ENCODE peak calls at places on chromosomes 13 and 19, in ten cellular contexts. B is colonic mucosa, G is esophagus squamous epithelium, W is choroid plexus epithelial cell, Q is body of pancreas, A is Panc1, H is ascending aorta, E is astrocyte of the cerebellum, J is suprapubic skin, Y is AG04449. M is an unnamed sample.

GRCh38 chr13:87999141-87999765 is 328.1 kb downstream of the SLITRK5 start:
- DNase-seq in B (no peak), G (no peak), W (peak), Q (no peak), A (no peak), H (no peak), E (peak), J (no peak), Y (no peak), M (peak)

GRCh38 chr19:11435833-11436313 is 438 bp downstream of the PRKCSH start:
- DNase-seq in B (peak), G (peak), W (peak), Q (peak), A (no peak), H (no peak), E (no peak), J (no peak), Y (no peak), M (no peak)

GRCh38 chr13:101730420-101731000 is 278.0 kb downstream of the ITGBL1 start:
- DNase-seq in B (no peak), G (no peak), W (peak), Q (no peak), A (no peak), H (no peak), E (no peak), J (no peak), Y (no peak), M (no peak)

GRCh38 chr13:21528616-21529015 is 69.5 kb upstream of the ZDHHC20 start:
- DNase-seq in B (no peak), G (no peak), W (peak), Q (no peak), A (no peak), H (no peak), E (peak), J (no peak), Y (no peak), M (peak)

GRCh38 chr13:91278888-91279287 is 68.6 kb upstream of the MIR17HG start:
- DNase-seq in B (no peak), G (no peak), W (no peak), Q (no peak), A (no peak), H (no peak), E (no peak), J (no peak), Y (no peak), M (no peak)

GRCh38 chr13:98372886-98373285 is 195.8 kb upstream of the RNF113B start:
- DNase-seq in B (no peak), G (no peak), W (peak), Q (no peak), A (no peak), H (no peak), E (peak), J (no peak), Y (no peak), M (no peak)

GRCh38 chr19:36331353-36332228 is 47.4 kb downstream of the ZFP14 start:
- DNase-seq in B (peak), G (peak), W (peak), Q (peak), A (peak), H (peak), E (peak), J (peak), Y (peak), M (peak)

GRCh38 chr13:50712882-50713281 is 130.6 kb downstream of the DLEU7 start:
- DNase-seq in B (no peak), G (no peak), W (no peak), Q (no peak), A (no peak), H (no peak), E (no peak), J (no peak), Y (no peak), M (no peak)

GRCh38 chr13:51243832-51244231 is 21.6 kb downstream of the FAM124A start:
- DNase-seq in B (no peak), G (no peak), W (no peak), Q (no peak), A (no peak), H (no peak), E (no peak), J (no peak), Y (no peak), M (no peak)

GRCh38 chr19:46204008-46204407 is 25.5 kb upstream of the IGFL1 start:
- DNase-seq in B (no peak), G (no peak), W (no peak), Q (no peak), A (no peak), H (no peak), E (no peak), J (no peak), Y (no peak), M (no peak)

GRCh38 chr19:41341669-41342490 is 11.8 kb downstream of the TGFB1 start:
- DNase-seq in B (peak), G (no peak), W (no peak), Q (peak), A (no peak), H (no peak), E (no peak), J (no peak), Y (no peak), M (no peak)

GRCh38 chr13:51317262-51317661 is 22.2 kb upstream of the SERPINE3 start:
- DNase-seq in B (no peak), G (no peak), W (no peak), Q (no peak), A (no peak), H (no peak), E (peak), J (no peak), Y (peak), M (peak)

GRCh38 chr19:14719162-14719561 is 29.3 kb downstream of the ZNF333 start:
- DNase-seq in B (no peak), G (no peak), W (no peak), Q (no peak), A (no peak), H (no peak), E (no peak), J (no peak), Y (no peak), M (no peak)
- H3K4me3 ChIP-seq in B (no peak), G (no peak), W (no peak), Q (no peak), A (no peak), H (no peak), E (no peak), J (no peak), Y (no peak), M (no peak)

GRCh38 chr19:57583104-57583520 is 833 bp upstream of the ZIK1 start:
- DNase-seq in B (no peak), G (no peak), W (no peak), Q (no peak), A (no peak), H (no peak), E (no peak), J (no peak), Y (no peak), M (no peak)

GRCh38 chr19:57583521-57584416 is at the start of gene ZIK1:
- DNase-seq in B (peak), G (peak), W (peak), Q (peak), A (no peak), H (peak), E (peak), J (peak), Y (peak), M (peak)

GRCh38 chr19:57576661-57577060 is 2.0 kb downstream of the ZNF416 start:
- DNase-seq in B (no peak), G (no peak), W (no peak), Q (no peak), A (no peak), H (no peak), E (no peak), J (no peak), Y (no peak), M (no peak)

DNA sequence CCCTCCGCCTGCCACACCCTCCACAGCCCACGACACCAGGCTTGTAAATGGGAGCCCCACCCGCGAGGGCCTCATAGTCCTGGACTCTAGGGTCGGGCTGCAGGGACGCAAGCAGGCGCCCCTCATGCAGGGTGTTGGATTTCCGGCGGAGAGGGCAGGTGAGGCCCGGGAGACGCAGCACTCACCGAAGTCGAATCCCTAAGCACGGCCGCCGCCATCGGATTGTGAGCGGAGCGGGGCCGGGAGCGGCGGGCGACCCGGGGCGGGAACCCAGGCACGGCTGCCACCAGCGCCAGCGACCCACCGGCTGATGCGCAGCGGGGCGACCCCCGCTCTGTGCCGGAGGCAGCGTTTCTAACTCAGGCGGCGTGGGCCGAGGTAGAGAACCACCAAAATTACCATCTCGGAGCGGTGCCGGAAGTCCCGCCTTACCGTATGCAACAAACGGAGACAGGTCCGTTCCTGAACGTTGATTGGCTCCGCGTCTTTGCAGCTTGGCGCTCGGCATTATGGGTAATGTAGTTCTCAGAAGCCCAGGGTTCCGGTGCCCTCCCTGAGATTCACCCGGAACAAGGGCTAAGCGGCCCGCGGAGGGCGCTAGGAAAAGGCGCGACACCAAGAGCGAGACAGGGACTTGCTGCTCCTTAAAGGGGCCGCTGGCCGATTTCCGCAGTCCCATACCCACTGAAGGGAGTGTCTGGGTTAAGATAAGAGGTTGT is at the start of gene ZNF416:
- DNase-seq in B (peak), G (peak), W (peak), Q (peak), A (peak), H (peak), E (peak), J (peak), Y (peak), M (peak)
- TF ChIP-seq CTCF in B (no peak), G (no peak), W (peak), Q (no peak), A (no peak), H (no peak), E (peak), J (no peak), Y (peak), M (peak)

GRCh38 chr19:39336483-39336882 is 640 bp upstream of the GMFG start:
- DNase-seq in B (no peak), G (no peak), W (no peak), Q (no peak), A (no peak), H (no peak), E (no peak), J (no peak), Y (no peak), M (no peak)

GRCh38 chr19:39334444-39334976 is 1.3 kb downstream of the GMFG start:
- DNase-seq in B (no peak), G (no peak), W (no peak), Q (no peak), A (no peak), H (no peak), E (no peak), J (no peak), Y (no peak), M (no peak)

GRCh38 chr19:39333507-39333906 is 2.3 kb downstream of the GMFG start:
- DNase-seq in B (no peak), G (no peak), W (no peak), Q (no peak), A (no peak), H (no peak), E (no peak), J (no peak), Y (no peak), M (no peak)

GRCh38 chr19:39332293-39332692 is 3.5 kb downstream of the GMFG start:
- DNase-seq in B (no peak), G (no peak), W (no peak), Q (no peak), A (no peak), H (no peak), E (no peak), J (no peak), Y (no peak), M (no peak)

DNA sequence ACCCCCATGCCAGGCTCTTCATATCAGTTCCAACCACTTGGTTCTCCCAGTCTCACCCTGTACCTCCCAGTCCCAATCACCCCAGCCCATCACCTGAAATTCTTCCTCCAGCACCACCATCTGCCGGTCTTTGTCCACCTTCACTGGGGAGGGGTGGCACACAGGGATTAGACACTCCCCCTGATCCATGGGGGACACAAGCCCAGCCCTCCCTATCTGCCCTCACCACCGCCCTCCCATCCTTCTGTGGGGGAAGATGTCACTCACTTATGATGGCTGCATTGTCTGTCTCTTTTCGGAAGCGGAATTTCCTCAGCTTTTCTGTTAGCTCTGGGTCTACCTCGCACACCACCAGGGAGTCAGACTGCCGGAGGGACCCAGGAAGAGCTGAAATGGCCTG is 675 bp downstream of the GMFG start:
- DNase-seq in B (no peak), G (no peak), W (no peak), Q (no peak), A (no peak), H (no peak), E (no peak), J (no peak), Y (no peak), M (no peak)
- H3K4me3 ChIP-seq in B (peak), G (peak), W (no peak), Q (no peak), A (no peak), H (peak), E (no peak), J (peak), Y (no peak), M (no peak)

GRCh38 chr13:99505814-99506269 is 4.6 kb downstream of the TM9SF2 start:
- DNase-seq in B (no peak), G (no peak), W (peak), Q (no peak), A (no peak), H (no peak), E (no peak), J (no peak), Y (no peak), M (no peak)
- TF ChIP-seq CTCF in B (peak), G (no peak), W (no peak), Q (no peak), A (peak), H (peak), E (no peak), J (no peak), Y (no peak), M (peak)

DNA sequence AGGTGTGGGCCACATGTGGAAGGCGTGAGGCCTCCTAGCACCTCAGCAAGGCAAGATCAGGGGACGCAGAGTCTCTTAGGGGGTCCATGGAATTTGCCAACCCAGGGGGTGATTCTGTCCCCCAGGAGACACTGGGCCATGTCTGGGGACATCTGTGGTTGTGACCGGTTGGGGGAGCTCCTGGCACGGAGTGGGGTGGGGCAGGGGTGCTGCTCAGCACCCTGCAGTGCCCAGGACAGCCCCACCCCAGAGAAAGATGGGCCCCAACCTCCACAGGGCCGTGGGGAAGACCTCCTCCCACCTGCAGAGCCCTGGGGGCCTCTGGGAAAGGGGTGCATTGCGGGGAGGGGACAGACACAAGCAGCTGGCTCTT is 4.0 kb downstream of the MKNK2 start:
- DNase-seq in B (no peak), G (no peak), W (no peak), Q (no peak), A (no peak), H (no peak), E (no peak), J (no peak), Y (no peak), M (no peak)
- H3K4me3 ChIP-seq in B (no peak), G (no peak), W (no peak), Q (no peak), A (no peak), H (peak), E (no peak), J (peak), Y (no peak), M (no peak)

DNA sequence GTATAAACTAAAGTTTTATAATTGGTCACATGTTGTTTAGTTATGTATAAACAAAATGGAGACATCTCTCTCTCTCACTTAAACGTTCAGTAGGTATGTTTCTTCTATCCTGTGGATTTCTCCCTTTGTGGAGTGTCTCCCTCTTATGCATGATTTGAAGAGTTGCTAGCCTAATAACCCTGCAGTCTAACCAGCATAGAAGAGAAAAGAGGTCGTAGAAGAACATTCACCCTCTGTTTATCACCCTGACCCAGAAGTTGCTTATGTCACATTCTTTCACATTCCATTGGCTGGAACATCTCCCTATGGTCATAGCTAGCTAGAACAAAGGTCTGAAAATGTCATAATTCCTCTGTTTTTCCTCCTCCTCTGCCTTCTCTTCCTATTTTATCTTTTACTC is 176.8 kb upstream of the PCDH20 start:
- DNase-seq in B (no peak), G (no peak), W (no peak), Q (no peak), A (no peak), H (no peak), E (no peak), J (no peak), Y (no peak), M (no peak)
- TF ChIP-seq CTCF in B (no peak), G (no peak), W (no peak), Q (no peak), A (no peak), H (no peak), E (no peak), J (no peak), Y (no peak), M (no peak)

GRCh38 chr19:1239420-1239795 is 1.6 kb upstream of the CBARP start:
- DNase-seq in B (no peak), G (no peak), W (no peak), Q (no peak), A (no peak), H (no peak), E (no peak), J (no peak), Y (no peak), M (no peak)

GRCh38 chr19:1238373-1239303 is 833 bp upstream of the CBARP start:
- DNase-seq in B (no peak), G (no peak), W (no peak), Q (no peak), A (no peak), H (no peak), E (no peak), J (no peak), Y (no peak), M (no peak)

GRCh38 chr19:1239796-1240737 is 1.5 kb upstream of the ATP5F1D start:
- DNase-seq in B (peak), G (no peak), W (peak), Q (peak), A (no peak), H (peak), E (peak), J (peak), Y (no peak), M (no peak)

GRCh38 chr19:1241417-1242095 is at the start of gene ATP5F1D:
- DNase-seq in B (peak), G (no peak), W (peak), Q (peak), A (no peak), H (peak), E (peak), J (peak), Y (no peak), M (peak)

DNA sequence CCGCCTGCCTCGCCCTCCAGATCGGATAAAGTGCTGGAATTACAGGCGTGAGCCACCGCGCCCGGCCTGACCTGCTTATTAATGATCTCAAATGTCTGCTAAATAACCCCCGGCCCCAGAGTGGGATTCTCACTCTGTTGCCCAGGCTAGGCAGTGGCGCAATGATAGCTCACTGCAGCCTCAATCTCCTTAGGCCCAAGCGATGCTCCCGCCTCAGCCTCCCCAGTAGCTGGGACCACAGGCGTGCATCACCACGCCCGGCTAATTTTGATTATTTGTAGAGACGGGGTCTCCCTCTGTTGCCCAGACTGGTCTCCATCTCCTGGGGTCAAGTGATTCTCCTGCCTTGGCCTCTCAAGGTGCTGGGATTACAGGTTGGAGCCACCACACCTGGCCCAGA is 626 bp upstream of the ATP5F1D start:
- DNase-seq in B (no peak), G (no peak), W (no peak), Q (no peak), A (no peak), H (no peak), E (no peak), J (no peak), Y (no peak), M (no peak)
- H3K4me3 ChIP-seq in B (peak), G (no peak), W (no peak), Q (no peak), A (peak), H (peak), E (no peak), J (peak), Y (no peak), M (no peak)

GRCh38 chr19:53076984-53077383 is 26.2 kb downstream of the ZNF160 start:
- DNase-seq in B (no peak), G (no peak), W (peak), Q (peak), A (no peak), H (no peak), E (no peak), J (no peak), Y (no peak), M (no peak)
- TF ChIP-seq CTCF in B (no peak), G (no peak), W (peak), Q (peak), A (no peak), H (peak), E (peak), J (no peak), Y (peak), M (peak)

DNA sequence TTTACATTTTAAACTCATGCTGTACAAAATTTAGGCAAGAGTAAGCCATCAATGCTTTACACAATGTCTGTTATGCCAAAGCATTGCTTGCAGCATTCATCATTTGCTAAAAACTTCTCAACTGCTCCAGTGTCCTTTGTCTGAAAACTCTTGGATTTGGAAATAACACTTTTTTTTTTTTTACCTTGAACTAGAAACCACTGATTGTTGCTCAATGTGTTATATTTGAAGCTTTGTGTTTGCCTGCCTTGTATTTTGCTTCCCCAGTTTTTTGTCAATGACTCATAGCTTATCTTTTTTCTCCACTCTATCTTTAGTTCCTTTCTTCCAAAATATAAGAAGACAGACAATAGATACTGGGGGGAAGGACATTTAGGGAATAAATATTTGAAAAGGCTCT is 31.3 kb downstream of the CCDC122 start:
- DNase-seq in B (no peak), G (no peak), W (peak), Q (no peak), A (no peak), H (no peak), E (peak), J (no peak), Y (no peak), M (peak)
- H3K4me3 ChIP-seq in B (no peak), G (no peak), W (no peak), Q (no peak), A (no peak), H (no peak), E (no peak), J (no peak), Y (no peak), M (no peak)